ENCODE peak calls at places on chromosome 7, in five cellular contexts. P is naive thymus-derived CD8-positive, alpha-beta T cell; F is AG10803; Q is stimulated activated CD8-positive, alpha-beta memory T cell treated with anti-CD3 and anti-CD28 coated beads, Interleukin-4, amount 100 ng/mL, for 24 hours; O is EH. U is an unnamed sample.

GRCh38 chr7:79317728-79318127 is 135.7 kb downstream of the MAGI2 start:
- DNase-seq in P (no peak), F (peak), Q (no peak), O (peak), U (peak)

GRCh38 chr7:37916017-37916672 is 472 bp downstream of the SFRP4 start:
- DNase-seq in P (no peak), F (no peak), Q (no peak), O (no peak), U (peak)

GRCh38 chr7:30922596-30922995 is 10.9 kb downstream of the AQP1 start:
- DNase-seq in P (no peak), F (no peak), Q (no peak), O (no peak), U (no peak)

GRCh38 chr7:123367508-123368122 is 166.8 kb downstream of the IQUB start:
- DNase-seq in P (no peak), F (peak), Q (no peak), O (no peak), U (no peak)

GRCh38 chr7:118629898-118630469 is 405.5 kb downstream of the ANKRD7 start:
- DNase-seq in P (no peak), F (no peak), Q (no peak), O (no peak), U (no peak)

GRCh38 chr7:131581241-131582157 is 25.1 kb upstream of the PODXL start:
- DNase-seq in P (no peak), F (peak), Q (no peak), O (peak), U (no peak)

GRCh38 chr7:35784332-35784731 is 16.5 kb upstream of the SEPTIN7 start:
- DNase-seq in P (no peak), F (no peak), Q (no peak), O (no peak), U (no peak)

GRCh38 chr7:82745820-82746219 is 302.2 kb upstream of the CACNA2D1 start:
- DNase-seq in P (no peak), F (no peak), Q (no peak), O (no peak), U (no peak)

GRCh38 chr7:105759670-105760548 is 116.5 kb downstream of the ATXN7L1 start:
- DNase-seq in P (no peak), F (peak), Q (no peak), O (peak), U (peak)

GRCh38 chr7:7662527-7662926 is 22.0 kb downstream of the UMAD1 start:
- DNase-seq in P (no peak), F (no peak), Q (no peak), O (no peak), U (no peak)

GRCh38 chr7:140870003-140870402 is 54.7 kb downstream of the BRAF start:
- DNase-seq in P (no peak), F (no peak), Q (no peak), O (no peak), U (no peak)

GRCh38 chr7:1995426-1995825 is 237.3 kb downstream of the MAD1L1 start:
- DNase-seq in P (no peak), F (no peak), Q (no peak), O (no peak), U (no peak)

GRCh38 chr7:19754521-19755116 is 18.8 kb downstream of the TMEM196 start:
- DNase-seq in P (no peak), F (peak), Q (no peak), O (peak), U (no peak)

GRCh38 chr7:120180221-120180620 is 92.8 kb upstream of the KCND2 start:
- DNase-seq in P (no peak), F (peak), Q (no peak), O (no peak), U (no peak)

GRCh38 chr7:124403112-124403511 is 362.5 kb downstream of the GPR37 start:
- DNase-seq in P (no peak), F (no peak), Q (no peak), O (no peak), U (no peak)

U was measured in astrocyte.